ENCODE peak calls at places on chromosome 13, in six cellular contexts. One of them, this sample, is unnamed.

GRCh38 chr13:41649659-41650058 is 192.3 kb downstream of the RGCC start:
- DNase-seq in right lobe of liver: no peak
- DNase-seq in aorta: no peak
- DNase-seq in colonic mucosa: no peak
- DNase-seq in ascending aorta: no peak
- DNase-seq in psoas muscle: no peak
- DNase-seq in this sample: no peak

GRCh38 chr13:113002206-113002821 is 33.3 kb downstream of the MCF2L start:
- DNase-seq in right lobe of liver: no peak
- DNase-seq in aorta: no peak
- DNase-seq in colonic mucosa: no peak
- DNase-seq in ascending aorta: no peak
- DNase-seq in psoas muscle: no peak
- DNase-seq in this sample: no peak

GRCh38 chr13:30607908-30608307 is 9.8 kb upstream of the USPL1 start:
- DNase-seq in right lobe of liver: no peak
- DNase-seq in aorta: no peak
- DNase-seq in colonic mucosa: no peak
- DNase-seq in ascending aorta: no peak
- DNase-seq in psoas muscle: no peak
- DNase-seq in this sample: no peak

GRCh38 chr13:94300401-94300800 is 179.1 kb downstream of the DCT start:
- DNase-seq in right lobe of liver: no peak
- DNase-seq in aorta: no peak
- DNase-seq in colonic mucosa: no peak
- DNase-seq in ascending aorta: no peak
- DNase-seq in psoas muscle: no peak
- DNase-seq in this sample: no peak

GRCh38 chr13:28684257-28684656 is 25.3 kb downstream of the POMP start:
- DNase-seq in right lobe of liver: no peak
- DNase-seq in aorta: no peak
- DNase-seq in colonic mucosa: peak; percentile 48
- DNase-seq in ascending aorta: no peak
- DNase-seq in psoas muscle: no peak
- DNase-seq in this sample: no peak

GRCh38 chr13:36907801-36908200 is 12.2 kb downstream of the SMAD9 start:
- DNase-seq in right lobe of liver: no peak
- DNase-seq in aorta: no peak
- DNase-seq in colonic mucosa: no peak
- DNase-seq in ascending aorta: no peak
- DNase-seq in psoas muscle: no peak
- DNase-seq in this sample: no peak

GRCh38 chr13:46633416-46633815 is 80.4 kb downstream of the LRCH1 start:
- DNase-seq in right lobe of liver: no peak
- DNase-seq in aorta: no peak
- DNase-seq in colonic mucosa: no peak
- DNase-seq in ascending aorta: no peak
- DNase-seq in psoas muscle: no peak
- DNase-seq in this sample: no peak

GRCh38 chr13:108621421-108621820 is 8.0 kb upstream of the MYO16 start:
- DNase-seq in right lobe of liver: no peak
- DNase-seq in aorta: no peak
- DNase-seq in colonic mucosa: no peak
- DNase-seq in ascending aorta: no peak
- DNase-seq in psoas muscle: no peak
- DNase-seq in this sample: no peak

GRCh38 chr13:91544723-91545122 is 146.3 kb downstream of the GPC5 start:
- DNase-seq in right lobe of liver: no peak
- DNase-seq in aorta: no peak
- DNase-seq in colonic mucosa: no peak
- DNase-seq in ascending aorta: no peak
- DNase-seq in psoas muscle: no peak
- DNase-seq in this sample: no peak

GRCh38 chr13:22812793-22813192 is 368.0 kb upstream of the SGCG start:
- DNase-seq in right lobe of liver: no peak
- DNase-seq in aorta: no peak
- DNase-seq in colonic mucosa: no peak
- DNase-seq in ascending aorta: no peak
- DNase-seq in psoas muscle: peak; percentile 66
- DNase-seq in this sample: no peak

GRCh38 chr13:94640676-94641075 is 39.0 kb downstream of the GPR180 start:
- DNase-seq in right lobe of liver: no peak
- DNase-seq in aorta: no peak
- DNase-seq in colonic mucosa: no peak
- DNase-seq in ascending aorta: no peak
- DNase-seq in psoas muscle: no peak
- DNase-seq in this sample: no peak

GRCh38 chr13:74870865-74871264 is 611.1 kb downstream of the TBC1D4 start:
- DNase-seq in right lobe of liver: no peak
- DNase-seq in aorta: no peak
- DNase-seq in colonic mucosa: no peak
- DNase-seq in ascending aorta: no peak
- DNase-seq in psoas muscle: no peak
- DNase-seq in this sample: no peak

GRCh38 chr13:32537580-32538233 is 888 bp downstream of the N4BP2L2 start:
- DNase-seq in right lobe of liver: peak; percentile 56
- DNase-seq in aorta: peak; percentile 65
- DNase-seq in colonic mucosa: peak; percentile 42
- DNase-seq in ascending aorta: no peak
- DNase-seq in psoas muscle: peak; percentile 60
- DNase-seq in this sample: no peak

GRCh38 chr13:38866649-38867048 is 124.0 kb downstream of the STOML3 start:
- DNase-seq in right lobe of liver: no peak
- DNase-seq in aorta: no peak
- DNase-seq in colonic mucosa: no peak
- DNase-seq in ascending aorta: no peak
- DNase-seq in psoas muscle: no peak
- DNase-seq in this sample: no peak

GRCh38 chr13:34349091-34349722 is 531.3 kb downstream of the RFC3 start:
- DNase-seq in right lobe of liver: no peak
- DNase-seq in aorta: peak; percentile 69
- DNase-seq in colonic mucosa: peak; percentile 35
- DNase-seq in ascending aorta: no peak
- DNase-seq in psoas muscle: peak; percentile 79
- DNase-seq in this sample: no peak

GRCh38 chr13:94272038-94272437 is 207.4 kb downstream of the DCT start:
- DNase-seq in right lobe of liver: no peak
- DNase-seq in aorta: no peak
- DNase-seq in colonic mucosa: no peak
- DNase-seq in ascending aorta: no peak
- DNase-seq in psoas muscle: no peak
- DNase-seq in this sample: no peak

GRCh38 chr13:21079206-21079605 is 17.8 kb upstream of the LATS2 start:
- DNase-seq in right lobe of liver: no peak
- DNase-seq in aorta: no peak
- DNase-seq in colonic mucosa: no peak
- DNase-seq in ascending aorta: no peak
- DNase-seq in psoas muscle: no peak
- DNase-seq in this sample: no peak

GRCh38 chr13:77416666-77417212 is 89.8 kb upstream of the MYCBP2 start:
- DNase-seq in right lobe of liver: no peak
- DNase-seq in aorta: no peak
- DNase-seq in colonic mucosa: no peak
- DNase-seq in ascending aorta: no peak
- DNase-seq in psoas muscle: no peak
- DNase-seq in this sample: no peak

GRCh38 chr13:36850790-36851438 is 31.9 kb downstream of the RFXAP start:
- DNase-seq in right lobe of liver: no peak
- DNase-seq in aorta: no peak
- DNase-seq in colonic mucosa: peak; percentile 29
- DNase-seq in ascending aorta: no peak
- DNase-seq in psoas muscle: no peak
- DNase-seq in this sample: no peak

GRCh38 chr13:111556496-111556895 is 236.1 kb downstream of the TEX29 start:
- DNase-seq in right lobe of liver: no peak
- DNase-seq in aorta: no peak
- DNase-seq in colonic mucosa: no peak
- DNase-seq in ascending aorta: no peak
- DNase-seq in psoas muscle: no peak
- DNase-seq in this sample: no peak

GRCh38 chr13:113854238-113855011 is 9.5 kb downstream of the GAS6 start:
- DNase-seq in right lobe of liver: no peak
- DNase-seq in aorta: peak; percentile 84
- DNase-seq in colonic mucosa: peak; percentile 51
- DNase-seq in ascending aorta: no peak
- DNase-seq in psoas muscle: peak; percentile 68
- DNase-seq in this sample: peak; percentile 59

GRCh38 chr13:59112375-59112774 is 1051.4 kb downstream of the DIAPH3 start:
- DNase-seq in right lobe of liver: no peak
- DNase-seq in aorta: no peak
- DNase-seq in colonic mucosa: no peak
- DNase-seq in ascending aorta: peak; percentile 64
- DNase-seq in psoas muscle: no peak
- DNase-seq in this sample: peak; percentile 67

GRCh38 chr13:19864018-19864338 is 529 bp upstream of the ZMYM5 start:
- DNase-seq in right lobe of liver: peak; percentile 78
- DNase-seq in aorta: peak; percentile 83
- DNase-seq in colonic mucosa: peak; percentile 72
- DNase-seq in ascending aorta: peak; percentile 82
- DNase-seq in psoas muscle: peak; percentile 89
- DNase-seq in this sample: peak; percentile 66

GRCh38 chr13:25153736-25154135 is 18.4 kb downstream of the AMER2 start:
- DNase-seq in right lobe of liver: no peak
- DNase-seq in aorta: no peak
- DNase-seq in colonic mucosa: no peak
- DNase-seq in ascending aorta: no peak
- DNase-seq in psoas muscle: no peak
- DNase-seq in this sample: no peak

GRCh38 chr13:109938255-109938936 is 152.0 kb upstream of the IRS2 start:
- DNase-seq in right lobe of liver: no peak
- DNase-seq in aorta: no peak
- DNase-seq in colonic mucosa: no peak
- DNase-seq in ascending aorta: no peak
- DNase-seq in psoas muscle: no peak
- DNase-seq in this sample: no peak

GRCh38 chr13:113839536-113840204 is 24.2 kb downstream of the GAS6 start:
- DNase-seq in right lobe of liver: peak; percentile 92
- DNase-seq in aorta: peak; percentile 67
- DNase-seq in colonic mucosa: peak; percentile 76
- DNase-seq in ascending aorta: no peak
- DNase-seq in psoas muscle: peak; percentile 50
- DNase-seq in this sample: no peak

GRCh38 chr13:88281846-88282245 is 610.7 kb downstream of the SLITRK5 start:
- DNase-seq in right lobe of liver: no peak
- DNase-seq in aorta: no peak
- DNase-seq in colonic mucosa: no peak
- DNase-seq in ascending aorta: no peak
- DNase-seq in psoas muscle: no peak
- DNase-seq in this sample: no peak

DNA sequence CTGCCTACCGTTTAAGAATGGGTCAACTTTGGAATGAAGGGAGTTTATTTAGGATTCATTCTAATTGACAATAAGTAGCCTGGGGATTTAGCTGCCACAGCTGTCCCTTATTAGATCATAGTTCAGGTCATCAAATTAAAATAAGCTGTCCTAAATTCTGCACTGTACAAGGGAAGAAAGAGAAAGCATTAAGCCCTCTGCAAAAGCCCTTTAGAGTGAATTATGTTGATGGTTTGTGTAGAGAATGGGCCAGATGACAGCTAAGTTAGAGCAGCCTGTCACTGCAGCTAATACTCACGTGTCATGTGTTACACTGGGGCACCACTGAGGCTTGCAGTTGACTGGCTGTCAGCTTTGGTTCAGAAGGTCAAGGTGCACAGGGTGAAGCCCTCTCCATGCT is 737.1 kb upstream of the SLC10A2 start:
- DNase-seq in right lobe of liver: no peak
- DNase-seq in aorta: no peak
- DNase-seq in colonic mucosa: no peak
- DNase-seq in ascending aorta: no peak
- DNase-seq in psoas muscle: no peak
- DNase-seq in this sample: no peak
- H3K27ac ChIP-seq in right lobe of liver: no peak overlapping the region
- H3K27ac ChIP-seq in aorta: no peak overlapping the region
- H3K27ac ChIP-seq in colonic mucosa: no peak overlapping the region
- H3K27ac ChIP-seq in ascending aorta: no peak overlapping the region
- H3K27ac ChIP-seq in psoas muscle: no peak overlapping the region
- H3K27ac ChIP-seq in this sample: no peak overlapping the region

GRCh38 chr13:97371486-97372109 is 62.4 kb upstream of the RAP2A start:
- DNase-seq in right lobe of liver: no peak
- DNase-seq in aorta: no peak
- DNase-seq in colonic mucosa: no peak
- DNase-seq in ascending aorta: no peak
- DNase-seq in psoas muscle: no peak
- DNase-seq in this sample: no peak
- H3K36me3 ChIP-seq in right lobe of liver: no peaks in the 10 kb centered on the region
- H3K36me3 ChIP-seq in aorta: no peaks in the 10 kb centered on the region
- H3K36me3 ChIP-seq in colonic mucosa: no peaks in the 10 kb centered on the region
- H3K36me3 ChIP-seq in ascending aorta: peaks cover 29% of the 10 kb centered on the region
- H3K36me3 ChIP-seq in psoas muscle: peaks cover 3% of the 10 kb centered on the region
- H3K36me3 ChIP-seq in this sample: peaks cover 30% of the 10 kb centered on the region

GRCh38 chr13:40469581-40470282 is 196.7 kb downstream of the FOXO1 start:
- DNase-seq in right lobe of liver: no peak
- DNase-seq in aorta: no peak
- DNase-seq in colonic mucosa: no peak
- DNase-seq in ascending aorta: peak; percentile 57
- DNase-seq in psoas muscle: no peak
- DNase-seq in this sample: no peak
- H3K27ac ChIP-seq in right lobe of liver: no peak overlapping the region
- H3K27ac ChIP-seq in aorta: peak overlapping the region; percentile 25
- H3K27ac ChIP-seq in colonic mucosa: no peak overlapping the region
- H3K27ac ChIP-seq in ascending aorta: peak overlapping the region; percentile 90
- H3K27ac ChIP-seq in psoas muscle: peak overlapping the region; percentile 84
- H3K27ac ChIP-seq in this sample: peak overlapping the region; percentile 82

DNA sequence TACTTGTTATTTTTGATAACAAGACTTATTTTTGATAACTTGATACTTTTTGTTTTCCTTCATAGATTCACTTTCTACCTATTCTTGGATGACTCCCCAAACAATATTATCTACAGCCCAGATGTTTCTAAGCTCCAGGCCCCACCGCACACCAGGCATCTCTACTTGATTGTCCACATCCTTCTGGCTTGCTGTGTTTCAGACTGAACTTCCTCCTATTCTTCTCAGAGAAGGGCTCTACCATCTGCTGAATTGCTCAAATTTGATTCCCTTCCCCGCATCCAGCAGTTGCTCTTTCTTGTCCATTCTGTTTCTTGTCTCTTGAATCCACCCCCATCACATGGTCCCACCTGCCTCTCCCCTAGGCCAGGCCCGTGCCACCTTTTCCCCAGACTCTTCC is 13.0 kb downstream of the NUDT15 start:
- DNase-seq in right lobe of liver: no peak
- DNase-seq in aorta: no peak
- DNase-seq in colonic mucosa: no peak
- DNase-seq in ascending aorta: no peak
- DNase-seq in psoas muscle: no peak
- DNase-seq in this sample: no peak
- H3K36me3 ChIP-seq in right lobe of liver: no peaks in the 10 kb centered on the region
- H3K36me3 ChIP-seq in aorta: no peaks in the 10 kb centered on the region
- H3K36me3 ChIP-seq in colonic mucosa: peaks cover 9% of the 10 kb centered on the region
- H3K36me3 ChIP-seq in ascending aorta: peaks cover 18% of the 10 kb centered on the region
- H3K36me3 ChIP-seq in psoas muscle: peaks cover 2% of the 10 kb centered on the region
- H3K36me3 ChIP-seq in this sample: peaks cover 38% of the 10 kb centered on the region